ENCODE peak calls at places on chromosomes 16 and 17, in seven cellular contexts. R, S, L, I, D, P and X are unnamed samples.

GRCh38 chr17:60139438-60140285 is 10.1 kb upstream of the CA4 start:
- DNase-seq in R (peak; percentile 5), S (peak; percentile 27), L (peak; percentile 38), I (peak; percentile 82), D (peak; percentile 43), P (peak; percentile 48), X (peak; percentile 39)

GRCh38 chr16:1789643-1790045 is 3.9 kb downstream of the IGFALS start:
- DNase-seq in R (no peak), S (no peak), L (no peak), I (peak; percentile 50), D (no peak), P (no peak), X (no peak)

GRCh38 chr17:67137860-67138259 is 93.5 kb downstream of the CACNG1 start:
- DNase-seq in R (no peak), S (no peak), L (no peak), I (no peak), D (no peak), P (no peak), X (no peak)

GRCh38 chr16:14172200-14172805 is 101.2 kb downstream of the MRTFB start:
- DNase-seq in R (no peak), S (no peak), L (no peak), I (no peak), D (no peak), P (no peak), X (no peak)

GRCh38 chr17:45361976-45362375 is 45.2 kb upstream of the MAP3K14 start:
- DNase-seq in R (no peak), S (no peak), L (no peak), I (no peak), D (no peak), P (no peak), X (peak; percentile 73)

GRCh38 chr16:49332589-49333267 is 40.9 kb upstream of the C16orf78 start:
- DNase-seq in R (no peak), S (no peak), L (no peak), I (no peak), D (peak; percentile 67), P (no peak), X (no peak)

GRCh38 chr16:87689956-87690465 is 75.8 kb downstream of the KLHDC4 start:
- DNase-seq in R (no peak), S (no peak), L (no peak), I (no peak), D (no peak), P (no peak), X (no peak)

GRCh38 chr16:49012961-49013726 is 268.5 kb downstream of the CBLN1 start:
- DNase-seq in R (no peak), S (no peak), L (no peak), I (no peak), D (no peak), P (no peak), X (peak; percentile 76)

GRCh38 chr17:81395600-81396277 is 482 bp downstream of the BAHCC1 start:
- DNase-seq in R (no peak), S (no peak), L (no peak), I (no peak), D (no peak), P (no peak), X (no peak)

GRCh38 chr17:62792122-62792800 is 15.9 kb downstream of the MARCHF10 start:
- DNase-seq in R (peak; percentile 49), S (peak; percentile 68), L (no peak), I (no peak), D (no peak), P (no peak), X (no peak)